ENCODE peak calls at places on chromosomes 13 and 19, in seven cellular contexts. U, E, X, M, Z, D and F are unnamed samples.

GRCh38 chr19:39563408-39563807 is 23.4 kb upstream of the EID2 start:
- DNase-seq in U (no peak), E (no peak), X (no peak), M (no peak), Z (no peak), D (no peak), F (no peak)

GRCh38 chr13:76903544-76904162 is 17.4 kb upstream of the KCTD12 start:
- DNase-seq in U (peak; percentile 51), E (peak; percentile 54), X (peak; percentile 76), M (peak; percentile 81), Z (peak; percentile 61), D (peak; percentile 69), F (peak; percentile 66)

GRCh38 chr19:50514346-50515167 is 844 bp upstream of the ASPDH start:
- DNase-seq in U (no peak), E (no peak), X (no peak), M (no peak), Z (peak; percentile 85), D (no peak), F (no peak)

GRCh38 chr13:113576597-113576996 is 8.0 kb upstream of the TFDP1 start:
- DNase-seq in U (no peak), E (no peak), X (no peak), M (no peak), Z (no peak), D (no peak), F (no peak)

GRCh38 chr19:16078759-16079707 is 2.7 kb downstream of the TPM4 start:
- DNase-seq in U (peak; percentile 59), E (peak; percentile 52), X (peak; percentile 73), M (no peak), Z (peak; percentile 24), D (peak; percentile 41), F (peak; percentile 90)

GRCh38 chr19:44644391-44645016 is 794 bp downstream of the PVR start:
- DNase-seq in U (no peak), E (no peak), X (peak; percentile 25), M (no peak), Z (peak; percentile 75), D (no peak), F (no peak)

GRCh38 chr13:27375686-27376326 is 48.6 kb upstream of the GTF3A start:
- DNase-seq in U (peak; percentile 15), E (peak; percentile 23), X (peak; percentile 74), M (peak; percentile 83), Z (peak; percentile 66), D (peak; percentile 21), F (peak; percentile 53)

GRCh38 chr13:25170554-25171107 is 1.5 kb downstream of the AMER2 start:
- DNase-seq in U (no peak), E (no peak), X (peak; percentile 7), M (peak; percentile 50), Z (peak; percentile 81), D (no peak), F (no peak)

GRCh38 chr19:43759515-43759914 is 4.8 kb upstream of the SMG9 start:
- DNase-seq in U (no peak), E (no peak), X (no peak), M (no peak), Z (no peak), D (no peak), F (no peak)